ENCODE peak calls at places on chromosomes 16 and 17, in five cellular contexts. One of them, this sample, is unnamed.

GRCh38 chr17:49514374-49514738 is 19.3 kb downstream of the NGFR start:
- DNase-seq in OCI-LY7: no peak
- DNase-seq in NCI-H748 treated with DMSO at 0.1 percent for 48 hours: no peak
- DNase-seq in hippocampal formation: no peak
- DNase-seq in GM20000: no peak
- DNase-seq in this sample: no peak

GRCh38 chr16:53946745-53947386 is 242.9 kb downstream of the FTO start:
- DNase-seq in OCI-LY7: no peak
- DNase-seq in NCI-H748 treated with DMSO at 0.1 percent for 48 hours: no peak
- DNase-seq in hippocampal formation: no peak
- DNase-seq in GM20000: no peak
- DNase-seq in this sample: no peak

GRCh38 chr16:85206472-85207356 is 94.4 kb upstream of the CIBAR2 start:
- DNase-seq in OCI-LY7: no peak
- DNase-seq in NCI-H748 treated with DMSO at 0.1 percent for 48 hours: no peak
- DNase-seq in hippocampal formation: peak
- DNase-seq in GM20000: no peak
- DNase-seq in this sample: no peak

GRCh38 chr17:77733576-77734296 is 224.8 kb upstream of the TNRC6C start:
- DNase-seq in OCI-LY7: no peak
- DNase-seq in NCI-H748 treated with DMSO at 0.1 percent for 48 hours: no peak
- DNase-seq in hippocampal formation: no peak
- DNase-seq in GM20000: no peak
- DNase-seq in this sample: no peak

GRCh38 chr17:28112199-28112995 is 69.9 kb downstream of the NLK start:
- DNase-seq in OCI-LY7: no peak
- DNase-seq in NCI-H748 treated with DMSO at 0.1 percent for 48 hours: no peak
- DNase-seq in hippocampal formation: no peak
- DNase-seq in GM20000: no peak
- DNase-seq in this sample: no peak

GRCh38 chr16:68590201-68590994 is 51.3 kb downstream of the ZFP90 start:
- DNase-seq in OCI-LY7: peak
- DNase-seq in NCI-H748 treated with DMSO at 0.1 percent for 48 hours: peak
- DNase-seq in hippocampal formation: no peak
- DNase-seq in GM20000: peak
- DNase-seq in this sample: peak

GRCh38 chr17:74408830-74409229 is 23.1 kb upstream of the GPRC5C start:
- DNase-seq in OCI-LY7: no peak
- DNase-seq in NCI-H748 treated with DMSO at 0.1 percent for 48 hours: peak
- DNase-seq in hippocampal formation: no peak
- DNase-seq in GM20000: no peak
- DNase-seq in this sample: no peak

GRCh38 chr16:88356727-88357199 is 26.0 kb upstream of the ZNF469 start:
- DNase-seq in OCI-LY7: no peak
- DNase-seq in NCI-H748 treated with DMSO at 0.1 percent for 48 hours: no peak
- DNase-seq in hippocampal formation: no peak
- DNase-seq in GM20000: no peak
- DNase-seq in this sample: no peak

GRCh38 chr17:17484451-17484899 is 7.7 kb downstream of the MED9 start:
- DNase-seq in OCI-LY7: no peak
- DNase-seq in NCI-H748 treated with DMSO at 0.1 percent for 48 hours: no peak
- DNase-seq in hippocampal formation: no peak
- DNase-seq in GM20000: no peak
- DNase-seq in this sample: no peak

GRCh38 chr16:50828164-50828702 is 86.3 kb downstream of the CYLD start:
- DNase-seq in OCI-LY7: no peak
- DNase-seq in NCI-H748 treated with DMSO at 0.1 percent for 48 hours: no peak
- DNase-seq in hippocampal formation: no peak
- DNase-seq in GM20000: no peak
- DNase-seq in this sample: no peak

GRCh38 chr17:72386619-72387237 is 265.9 kb downstream of the SOX9 start:
- DNase-seq in OCI-LY7: no peak
- DNase-seq in NCI-H748 treated with DMSO at 0.1 percent for 48 hours: peak
- DNase-seq in hippocampal formation: no peak
- DNase-seq in GM20000: no peak
- DNase-seq in this sample: no peak

This sample was measured in GM13977.